ENCODE peak calls at places on chromosomes 3 and 15, in nine cellular contexts. N, H, J, O, W, E, K, T and M are unnamed samples.
A peak's percentile ranks its signal among the peaks of the same experiment; 100 is the strongest.

GRCh38 chr15:101501703-101502373 is 12.3 kb upstream of the PCSK6 start:
- DNase-seq in N (peak; percentile 34), H (peak; percentile 81), J (peak; percentile 34), O (peak; percentile 43), W (no peak), E (peak; percentile 27), K (peak; percentile 48), T (peak; percentile 78), M (no peak)

GRCh38 chr15:69881760-69882159 is 216.0 kb downstream of the TLE3 start:
- DNase-seq in N (no peak), H (no peak), J (no peak), O (no peak), W (no peak), E (no peak), K (no peak), T (no peak), M (no peak)

GRCh38 chr15:100650685-100651084 is 48.3 kb downstream of the ASB7 start:
- DNase-seq in N (no peak), H (no peak), J (no peak), O (peak; percentile 24), W (no peak), E (no peak), K (no peak), T (no peak), M (no peak)

GRCh38 chr3:152538518-152538917 is 269.8 kb downstream of the MBNL1 start:
- DNase-seq in N (peak; percentile 28), H (no peak), J (no peak), O (no peak), W (no peak), E (no peak), K (no peak), T (no peak), M (no peak)

GRCh38 chr3:24154003-24154695 is 209.1 kb downstream of the NR1D2 start:
- DNase-seq in N (peak; percentile 17), H (no peak), J (no peak), O (peak; percentile 10), W (no peak), E (no peak), K (no peak), T (no peak), M (no peak)

GRCh38 chr3:5301671-5302297 is 114.3 kb downstream of the EDEM1 start:
- DNase-seq in N (no peak), H (no peak), J (no peak), O (no peak), W (no peak), E (peak; percentile 1), K (no peak), T (no peak), M (no peak)

GRCh38 chr3:36461588-36461987 is 81.3 kb downstream of the STAC start:
- DNase-seq in N (peak; percentile 78), H (no peak), J (no peak), O (no peak), W (no peak), E (peak; percentile 51), K (no peak), T (no peak), M (peak; percentile 48)

GRCh38 chr3:14410106-14410500 is 7.7 kb downstream of the SLC6A6 start:
- DNase-seq in N (no peak), H (no peak), J (no peak), O (no peak), W (no peak), E (no peak), K (no peak), T (no peak), M (no peak)

GRCh38 chr3:46656778-46657556 is 36.5 kb downstream of the ALS2CL start:
- DNase-seq in N (peak; percentile 52), H (no peak), J (no peak), O (no peak), W (no peak), E (peak; percentile 25), K (no peak), T (no peak), M (no peak)

GRCh38 chr15:33022629-33023028 is 171.9 kb downstream of the FMN1 start:
- DNase-seq in N (peak; percentile 84), H (peak; percentile 33), J (no peak), O (peak; percentile 62), W (no peak), E (peak; percentile 66), K (peak; percentile 4), T (no peak), M (peak; percentile 68)

GRCh38 chr3:126548556-126549466 is 9.9 kb downstream of the C3orf22 start:
- DNase-seq in N (no peak), H (no peak), J (no peak), O (no peak), W (no peak), E (no peak), K (no peak), T (no peak), M (no peak)

GRCh38 chr3:147962408-147963164 is 553.4 kb downstream of the ZIC1 start:
- DNase-seq in N (no peak), H (no peak), J (no peak), O (no peak), W (no peak), E (no peak), K (no peak), T (no peak), M (no peak)

GRCh38 chr15:48898083-48898482 is 20.1 kb downstream of the EID1 start:
- DNase-seq in N (no peak), H (no peak), J (no peak), O (no peak), W (no peak), E (no peak), K (no peak), T (no peak), M (no peak)

GRCh38 chr3:99577160-99577559 is 61.2 kb upstream of the COL8A1 start:
- DNase-seq in N (peak; percentile 29), H (no peak), J (no peak), O (no peak), W (no peak), E (peak; percentile 66), K (no peak), T (no peak), M (no peak)

GRCh38 chr3:32910954-32911353 is 40.5 kb upstream of the CCR4 start:
- DNase-seq in N (peak; percentile 86), H (no peak), J (no peak), O (no peak), W (no peak), E (peak; percentile 18), K (no peak), T (no peak), M (no peak)

GRCh38 chr3:142724682-142725351 is 983 bp downstream of the TRPC1 start:
- DNase-seq in N (peak; percentile 61), H (peak; percentile 84), J (no peak), O (peak; percentile 51), W (no peak), E (peak; percentile 61), K (peak; percentile 59), T (peak; percentile 91), M (peak; percentile 34)

GRCh38 chr15:100241572-100242479 is 99.9 kb downstream of the ADAMTS17 start:
- DNase-seq in N (peak; percentile 1), H (peak; percentile 61), J (no peak), O (peak; percentile 73), W (no peak), E (peak; percentile 4), K (peak; percentile 45), T (no peak), M (no peak)

GRCh38 chr3:153032891-153033290 is 129.1 kb upstream of the RAP2B start:
- DNase-seq in N (no peak), H (no peak), J (no peak), O (no peak), W (no peak), E (no peak), K (no peak), T (no peak), M (no peak)

GRCh38 chr3:138940446-138940845 is 6.5 kb downstream of the FOXL2 start:
- DNase-seq in N (no peak), H (no peak), J (no peak), O (no peak), W (no peak), E (no peak), K (no peak), T (no peak), M (no peak)

GRCh38 chr15:89670985-89671560 is 8.1 kb downstream of the PLIN1 start:
- DNase-seq in N (no peak), H (no peak), J (no peak), O (no peak), W (no peak), E (no peak), K (no peak), T (no peak), M (no peak)

GRCh38 chr3:53170325-53171108 is 9.5 kb downstream of the PRKCD start:
- DNase-seq in N (no peak), H (no peak), J (no peak), O (no peak), W (no peak), E (no peak), K (peak; percentile 73), T (no peak), M (no peak)

GRCh38 chr3:4904801-4905695 is 74.2 kb upstream of the BHLHE40 start:
- DNase-seq in N (peak; percentile 69), H (no peak), J (no peak), O (peak; percentile 52), W (no peak), E (peak; percentile 13), K (peak; percentile 18), T (no peak), M (no peak)